ENCODE peak calls at places on chromosomes 5 and 9, in four cellular contexts. H, O, U and Z are unnamed samples.
A peak's percentile ranks its signal among the peaks of the same experiment; 100 is the strongest.

GRCh38 chr5:55037046-55037771 is 13.2 kb downstream of the GZMK start:
- DNase-seq in U (no peak), O (no peak), H (peak; percentile 8), Z (no peak)

GRCh38 chr9:101796044-101796443 is 57.6 kb upstream of the GRIN3A start:
- DNase-seq in H (no peak), O (no peak), U (no peak), Z (no peak)

GRCh38 chr5:175691761-175692160 is 33.9 kb downstream of the HRH2 start:
- DNase-seq in O (no peak), U (no peak), H (no peak), Z (no peak)

GRCh38 chr5:178126556-178126955 is 4.3 kb upstream of the RMND5B start:
- DNase-seq in U (peak; percentile 77), O (no peak), H (no peak), Z (no peak)

GRCh38 chr9:107751522-107752235 is 262.1 kb upstream of the KLF4 start:
- DNase-seq in U (peak; percentile 33), H (peak; percentile 66), O (peak; percentile 72), Z (peak; percentile 50)

GRCh38 chr5:139667001-139667729 is 19.0 kb downstream of the CXXC5 start:
- DNase-seq in U (no peak), O (no peak), H (no peak), Z (no peak)

GRCh38 chr9:21728781-21729180 is 73.7 kb upstream of the MTAP start:
- DNase-seq in O (no peak), U (no peak), H (no peak), Z (no peak)

GRCh38 chr5:116521173-116521872 is 53.3 kb downstream of the SEMA6A start:
- DNase-seq in U (no peak), H (no peak), O (no peak), Z (no peak)

GRCh38 chr9:93297659-93298497 is 113.9 kb downstream of the WNK2 start:
- DNase-seq in H (no peak), U (no peak), O (no peak), Z (no peak)

GRCh38 chr9:84822589-84823233 is 153.2 kb downstream of the NTRK2 start:
- DNase-seq in U (no peak), H (no peak), O (no peak), Z (no peak)

GRCh38 chr5:173456751-173457171 is 128.5 kb upstream of the STC2 start:
- DNase-seq in U (no peak), H (no peak), O (no peak), Z (no peak)

GRCh38 chr9:131704988-131705387 is 34.9 kb downstream of the RAPGEF1 start:
- DNase-seq in O (no peak), H (no peak), U (no peak), Z (no peak)

GRCh38 chr9:101029300-101030021 is 934 bp downstream of the PLPPR1 start:
- DNase-seq in H (no peak), O (no peak), U (no peak), Z (no peak)

GRCh38 chr9:118522093-118523028 is 818.2 kb downstream of the TLR4 start:
- DNase-seq in O (peak; percentile 8), H (no peak), U (peak; percentile 11), Z (peak; percentile 28)

GRCh38 chr5:59798862-59799667 is 94.5 kb downstream of the PDE4D start:
- DNase-seq in H (no peak), U (no peak), O (no peak), Z (no peak)

GRCh38 chr9:118558026-118558425 is 811.2 kb downstream of the BRINP1 start:
- DNase-seq in H (no peak), O (no peak), U (no peak), Z (no peak)

GRCh38 chr9:83056911-83057310 is 6.0 kb downstream of the RASEF start:
- DNase-seq in U (no peak), H (no peak), O (no peak), Z (no peak)

GRCh38 chr9:76192013-76192412 is 202.2 kb downstream of the RFK start:
- DNase-seq in H (no peak), U (no peak), O (no peak), Z (no peak)

GRCh38 chr9:116000748-116001329 is 152.8 kb upstream of the PAPPA start:
- DNase-seq in H (peak; percentile 48), U (peak; percentile 8), O (peak; percentile 32), Z (no peak)

GRCh38 chr9:87643111-87643650 is 82.7 kb upstream of the CTSL start:
- DNase-seq in O (no peak), H (no peak), U (no peak), Z (no peak)

GRCh38 chr5:34411470-34412346 is 244.4 kb upstream of the RAI14 start:
- DNase-seq in U (no peak), O (no peak), H (no peak), Z (no peak)

GRCh38 chr5:57770029-57770428 is 287.4 kb upstream of the ACTBL2 start:
- DNase-seq in U (no peak), H (no peak), O (no peak), Z (no peak)

GRCh38 chr5:5767286-5767928 is 344.9 kb downstream of the ICE1 start:
- DNase-seq in U (no peak), H (no peak), O (no peak), Z (no peak)

GRCh38 chr5:176769911-176770310 is 40.4 kb upstream of the UNC5A start:
- DNase-seq in O (no peak), H (no peak), U (no peak), Z (no peak)

GRCh38 chr5:32136342-32136741 is 37.8 kb downstream of the GOLPH3 start:
- DNase-seq in H (no peak), U (no peak), O (peak; percentile 19), Z (no peak)

GRCh38 chr5:153122416-153122815 is 368.1 kb upstream of the GRIA1 start:
- DNase-seq in U (no peak), O (no peak), H (no peak), Z (no peak)

GRCh38 chr5:176532795-176533194 is 4.4 kb downstream of the RNF44 start:
- DNase-seq in H (no peak), U (no peak), O (no peak), Z (no peak)

GRCh38 chr5:7330141-7330712 is 65.7 kb upstream of the ADCY2 start:
- DNase-seq in U (no peak), H (no peak), O (no peak), Z (no peak)

GRCh38 chr9:89225587-89225986 is 47.0 kb upstream of the SHC3 start:
- DNase-seq in O (no peak), U (no peak), H (no peak), Z (no peak)

DNA sequence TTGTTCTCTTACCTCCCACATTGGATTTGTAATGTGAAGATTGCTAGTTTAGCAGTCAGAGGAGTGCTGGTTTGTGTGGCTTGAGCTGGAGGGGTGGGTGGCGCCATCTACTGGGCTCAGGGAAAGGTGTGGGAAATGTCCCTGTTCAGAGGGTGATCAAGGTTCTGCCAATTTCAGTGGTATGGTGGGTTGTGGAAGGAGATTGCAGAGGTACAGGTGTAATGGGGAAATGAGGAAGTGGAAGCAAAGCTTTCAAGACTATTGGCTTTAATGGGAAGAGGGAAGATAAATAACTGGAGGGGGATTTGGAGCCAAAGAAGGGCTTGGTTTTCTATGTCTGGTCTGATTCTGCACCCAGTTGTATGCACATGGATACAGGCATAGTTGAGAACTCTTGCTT is 76.4 kb downstream of the OSMR start:
- DNase-seq in H (peak; percentile 22), O (peak; percentile 29), U (peak; percentile 75), Z (peak; percentile 45)
- TF ChIP-seq TCF7L2 in H (no peak), O (no peak), U (no peak), Z (no peak)

DNA sequence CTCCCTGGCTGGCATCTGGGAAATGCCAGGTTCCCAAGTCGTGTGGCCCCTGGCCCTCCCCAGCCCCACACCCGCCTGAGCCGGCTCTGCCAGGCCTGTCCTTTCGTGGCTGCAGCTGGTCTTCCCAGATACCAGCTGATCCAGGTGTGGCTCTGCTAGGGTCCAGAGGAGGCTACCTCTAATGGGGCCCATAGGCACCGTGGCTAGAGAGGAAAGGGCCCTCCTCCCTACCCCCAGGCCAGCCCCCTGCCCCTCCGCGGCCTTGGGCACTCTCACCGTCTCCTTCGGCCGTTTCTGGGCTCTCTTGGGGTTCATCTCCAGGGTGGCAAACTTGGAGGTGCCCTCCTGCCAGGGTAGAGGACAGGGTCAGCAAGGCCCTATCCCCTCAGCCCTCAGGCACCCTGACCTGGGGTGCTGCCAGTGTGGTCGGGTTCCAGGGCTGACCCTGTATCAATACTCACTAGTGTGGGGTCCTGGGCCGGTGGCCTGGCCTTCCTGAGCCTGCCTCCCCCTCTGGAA is 17.0 kb downstream of the RALGDS start:
- DNase-seq in H (no peak), U (no peak), O (no peak), Z (no peak)
- TF ChIP-seq CTCF in H (no peak), U (no peak), O (no peak), Z (no peak)

GRCh38 chr5:126007841-126008240 is 415.4 kb upstream of the GRAMD2B start:
- DNase-seq in U (no peak), O (no peak), H (no peak), Z (no peak)
- TF ChIP-seq SIN3A in U (no peak), O (no peak), H (no peak), Z (no peak)

DNA sequence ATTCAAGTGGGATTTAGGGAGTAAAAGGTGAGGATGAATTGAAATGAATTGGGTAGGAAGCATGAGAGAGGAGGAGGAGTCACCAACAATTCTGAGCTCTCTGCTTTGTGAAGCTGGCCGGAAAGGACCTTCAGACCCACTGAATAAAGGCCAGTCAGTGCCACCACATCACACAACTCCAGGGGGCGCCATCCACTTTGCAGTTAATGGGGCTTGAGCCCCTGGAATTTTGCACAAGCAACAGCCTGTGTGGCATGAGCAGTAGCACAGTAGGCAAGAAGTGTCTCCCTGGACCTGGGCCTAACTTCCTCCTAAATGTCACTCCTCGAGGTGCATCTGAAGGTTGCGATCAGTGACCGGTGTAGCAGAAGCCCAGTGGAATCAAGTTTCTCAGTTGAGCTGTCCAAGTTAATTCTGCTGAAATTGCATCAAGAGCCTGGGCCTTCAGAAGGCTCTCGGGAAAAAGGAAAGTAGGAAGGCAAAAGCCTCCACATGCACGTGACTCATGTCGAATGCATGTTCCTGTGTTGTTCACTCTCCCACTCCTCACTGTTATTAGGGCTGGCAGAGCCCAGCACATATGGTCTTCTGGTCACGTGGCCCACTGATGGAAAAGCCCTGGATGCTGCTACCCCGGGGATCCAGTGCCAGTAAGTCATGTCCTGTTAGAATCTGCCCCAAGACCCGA is 27.8 kb upstream of the GLIS3 start:
- DNase-seq in U (no peak), O (no peak), H (no peak), Z (no peak)
- TF ChIP-seq TCF7L2 in U (no peak), O (no peak), H (no peak), Z (no peak)

GRCh38 chr9:32552172-32552872 is at the start of the genes SMIM27 and TOPORS:
- DNase-seq in H (peak; percentile 84), O (peak; percentile 85), U (peak; percentile 90), Z (peak; percentile 78)
- TF ChIP-seq CTCF in H (no peak), O (no peak), U (no peak), Z (no peak)

GRCh38 chr5:88925692-88926490 is 42.9 kb upstream of the MEF2C start:
- DNase-seq in H (no peak), O (no peak), U (peak; percentile 35), Z (no peak)
- TF ChIP-seq SIN3A in H (no peak), O (no peak), U (no peak), Z (no peak)

DNA sequence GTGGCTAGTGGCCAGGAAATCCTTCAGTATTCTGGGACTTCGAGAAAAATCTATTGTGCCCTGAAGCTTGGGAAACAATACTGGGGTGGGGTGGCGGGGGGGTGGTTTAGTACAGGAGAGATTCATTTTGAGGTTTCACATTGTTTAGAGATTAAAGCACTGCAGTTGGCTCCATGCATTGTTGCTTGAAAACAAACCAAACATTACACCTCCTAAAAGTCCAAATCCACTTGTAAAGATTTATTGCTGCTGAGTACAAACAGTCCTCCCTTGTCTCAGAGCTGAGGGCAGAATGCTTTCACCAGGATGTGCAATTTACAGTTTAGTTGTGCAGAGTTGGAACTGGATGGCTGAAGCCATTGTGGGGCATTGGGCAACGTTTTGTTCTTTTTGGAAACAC is 49.4 kb downstream of the GGTA1 start:
- DNase-seq in U (no peak), H (no peak), O (no peak), Z (no peak)
- TF ChIP-seq TCF7L2 in U (no peak), H (no peak), O (no peak), Z (no peak)